ENCODE peak calls at places on chromosomes 12 and 14, in five cellular contexts. F is head of caudate nucleus, N is mammary epithelial cell, K is astrocyte of the spinal cord, Z is hepatic stellate cell. P is an unnamed sample.

GRCh38 chr14:56751471-56751870 is 58.8 kb downstream of the OTX2 start:
- DNase-seq in F (no peak), Z (no peak), K (no peak), N (no peak), P (no peak)

GRCh38 chr12:94690199-94690695 is 39.9 kb upstream of the TMCC3 start:
- DNase-seq in K (no peak), Z (no peak), N (no peak), F (no peak), P (no peak)

GRCh38 chr14:74549588-74549987 is 56.0 kb downstream of the ISCA2 start:
- DNase-seq in N (peak), Z (no peak), K (no peak), F (no peak), P (no peak)

GRCh38 chr14:86462193-86462592 is 932.2 kb downstream of the FLRT2 start:
- DNase-seq in F (no peak), N (peak), Z (no peak), K (peak), P (no peak)

GRCh38 chr14:78950654-78951053 is 780.5 kb downstream of the NRXN3 start:
- DNase-seq in F (no peak), Z (peak), K (peak), N (no peak), P (no peak)

GRCh38 chr14:103520657-103521437 is 1.8 kb downstream of the CKB start:
- DNase-seq in F (peak), N (peak), Z (peak), K (peak), P (peak)

GRCh38 chr12:103462675-103463074 is 33.1 kb downstream of the C12orf42 start:
- DNase-seq in N (no peak), F (no peak), K (no peak), Z (no peak), P (no peak)

GRCh38 chr12:110501378-110501721 is 561 bp downstream of the VPS29 start:
- DNase-seq in K (peak), F (peak), Z (peak), N (peak), P (peak)

GRCh38 chr12:132955094-132955932 is 793 bp downstream of the ZNF605 start:
- DNase-seq in Z (peak), K (peak), F (peak), N (peak), P (no peak)

GRCh38 chr12:19575307-19576243 is 136.3 kb downstream of the AEBP2 start:
- DNase-seq in Z (peak), N (peak), F (no peak), K (peak), P (no peak)

GRCh38 chr14:24418492-24418873 is 11.0 kb downstream of the CBLN3 start:
- DNase-seq in Z (no peak), N (peak), K (no peak), F (no peak), P (no peak)

GRCh38 chr12:72570601-72571000 is 298.4 kb downstream of the TRHDE start:
- DNase-seq in F (no peak), N (no peak), Z (no peak), K (no peak), P (no peak)

GRCh38 chr14:24274101-24274543 is 2.7 kb upstream of the RABGGTA start:
- DNase-seq in K (no peak), Z (no peak), N (peak), F (no peak), P (peak)

GRCh38 chr12:5272061-5272820 is 159.7 kb upstream of the NTF3 start:
- DNase-seq in K (peak), F (no peak), N (no peak), Z (no peak), P (no peak)

GRCh38 chr12:851343-851742 is 98.2 kb downstream of the RAD52 start:
- DNase-seq in K (peak), N (no peak), F (no peak), Z (no peak), P (no peak)

GRCh38 chr12:50507474-50507838 is 2.7 kb downstream of the DIP2B start:
- DNase-seq in K (no peak), F (no peak), N (no peak), Z (no peak), P (no peak)

GRCh38 chr12:6327591-6328041 is 14.3 kb downstream of the TNFRSF1A start:
- DNase-seq in K (no peak), Z (no peak), F (no peak), N (no peak), P (no peak)

GRCh38 chr12:64010069-64010686 is 165.7 kb downstream of the SRGAP1 start:
- DNase-seq in F (no peak), Z (peak), N (peak), K (peak), P (no peak)

P was measured in GM12891.